ENCODE peak calls at places on chromosomes 5 and 9, in four cellular contexts. One of them, this sample, is unnamed.

GRCh38 chr5:160209917-160210316 is 19.4 kb upstream of the FABP6 start:
- DNase-seq in stimulated activated CD4-positive, alpha-beta T cell treated with anti-CD3 and anti-CD28 coated beads, Interleukin-4, amount 100 ng/mL, for 48 hours: no peak
- DNase-seq in WERI-Rb-1: no peak
- DNase-seq in HEK293T: no peak
- DNase-seq in this sample: no peak

GRCh38 chr5:58670620-58671019 is 87.7 kb downstream of the RAB3C start:
- DNase-seq in stimulated activated CD4-positive, alpha-beta T cell treated with anti-CD3 and anti-CD28 coated beads, Interleukin-4, amount 100 ng/mL, for 48 hours: no peak
- DNase-seq in WERI-Rb-1: no peak
- DNase-seq in HEK293T: no peak
- DNase-seq in this sample: no peak

GRCh38 chr5:170638454-170639220 is 134.8 kb downstream of the KCNIP1 start:
- DNase-seq in stimulated activated CD4-positive, alpha-beta T cell treated with anti-CD3 and anti-CD28 coated beads, Interleukin-4, amount 100 ng/mL, for 48 hours: peak; percentile 79
- DNase-seq in WERI-Rb-1: peak; percentile 67
- DNase-seq in HEK293T: peak; percentile 88
- DNase-seq in this sample: peak; percentile 75

GRCh38 chr5:83313431-83313830 is 158.1 kb upstream of the VCAN start:
- DNase-seq in stimulated activated CD4-positive, alpha-beta T cell treated with anti-CD3 and anti-CD28 coated beads, Interleukin-4, amount 100 ng/mL, for 48 hours: no peak
- DNase-seq in WERI-Rb-1: no peak
- DNase-seq in HEK293T: no peak
- DNase-seq in this sample: no peak

GRCh38 chr5:82991678-82992323 is 85.4 kb downstream of the TMEM167A start:
- DNase-seq in stimulated activated CD4-positive, alpha-beta T cell treated with anti-CD3 and anti-CD28 coated beads, Interleukin-4, amount 100 ng/mL, for 48 hours: no peak
- DNase-seq in WERI-Rb-1: no peak
- DNase-seq in HEK293T: no peak
- DNase-seq in this sample: no peak

GRCh38 chr5:73274870-73275756 is 102.1 kb downstream of the TMEM174 start:
- DNase-seq in stimulated activated CD4-positive, alpha-beta T cell treated with anti-CD3 and anti-CD28 coated beads, Interleukin-4, amount 100 ng/mL, for 48 hours: no peak
- DNase-seq in WERI-Rb-1: no peak
- DNase-seq in HEK293T: no peak
- DNase-seq in this sample: no peak

GRCh38 chr9:3708751-3709150 is 182.9 kb upstream of the RFX3 start:
- DNase-seq in stimulated activated CD4-positive, alpha-beta T cell treated with anti-CD3 and anti-CD28 coated beads, Interleukin-4, amount 100 ng/mL, for 48 hours: no peak
- DNase-seq in WERI-Rb-1: no peak
- DNase-seq in HEK293T: no peak
- DNase-seq in this sample: no peak

GRCh38 chr9:72193478-72193881 is 44.2 kb downstream of the GDA start:
- DNase-seq in stimulated activated CD4-positive, alpha-beta T cell treated with anti-CD3 and anti-CD28 coated beads, Interleukin-4, amount 100 ng/mL, for 48 hours: no peak
- DNase-seq in WERI-Rb-1: no peak
- DNase-seq in HEK293T: no peak
- DNase-seq in this sample: no peak

GRCh38 chr9:92612816-92613215 is 57.1 kb downstream of the IPPK start:
- DNase-seq in stimulated activated CD4-positive, alpha-beta T cell treated with anti-CD3 and anti-CD28 coated beads, Interleukin-4, amount 100 ng/mL, for 48 hours: no peak
- DNase-seq in WERI-Rb-1: no peak
- DNase-seq in HEK293T: no peak
- DNase-seq in this sample: no peak

GRCh38 chr9:120344230-120344629 is 235.7 kb downstream of the CDK5RAP2 start:
- DNase-seq in stimulated activated CD4-positive, alpha-beta T cell treated with anti-CD3 and anti-CD28 coated beads, Interleukin-4, amount 100 ng/mL, for 48 hours: no peak
- DNase-seq in WERI-Rb-1: no peak
- DNase-seq in HEK293T: no peak
- DNase-seq in this sample: no peak

GRCh38 chr5:112186401-112186990 is 232.6 kb downstream of the EPB41L4A start:
- DNase-seq in stimulated activated CD4-positive, alpha-beta T cell treated with anti-CD3 and anti-CD28 coated beads, Interleukin-4, amount 100 ng/mL, for 48 hours: no peak
- DNase-seq in WERI-Rb-1: peak; percentile 24
- DNase-seq in HEK293T: peak; percentile 33
- DNase-seq in this sample: no peak

This sample was measured in GM12891.